ENCODE peak calls at places on chromosomes 11 and 22, in five cellular contexts. V is tibial nerve; D is stimulated activated CD8-positive, alpha-beta memory T cell treated with anti-CD3 and anti-CD28 coated beads, Interleukin-15, amount 100 ng/mL, for 1 hour; A is endothelial cell; X is NCI-H345. J is an unnamed sample.

GRCh38 chr11:85028329-85029101 is 598.6 kb downstream of the DLG2 start:
- DNase-seq in V (no peak), D (no peak), A (no peak), X (no peak), J (no peak)

GRCh38 chr11:133531971-133532651 is at the start of gene OPCML:
- DNase-seq in V (no peak), D (no peak), A (peak; percentile 17), X (peak; percentile 22), J (no peak)

GRCh38 chr11:6625832-6626420 is 6.7 kb upstream of the TPP1 start:
- DNase-seq in V (no peak), D (no peak), A (no peak), X (no peak), J (no peak)

GRCh38 chr22:38697055-38697980 is 3.4 kb downstream of the JOSD1 start:
- DNase-seq in V (no peak), D (no peak), A (no peak), X (no peak), J (peak; percentile 27)

GRCh38 chr11:31641477-31642062 is 132.0 kb downstream of the ELP4 start:
- DNase-seq in V (no peak), D (no peak), A (peak; percentile 53), X (peak; percentile 56), J (peak; percentile 3)

GRCh38 chr22:25704701-25705100 is 37.3 kb upstream of the MYO18B start:
- DNase-seq in V (no peak), D (no peak), A (no peak), X (no peak), J (no peak)

GRCh38 chr22:20170170-20170569 is 19.3 kb upstream of the CCDC188 start:
- DNase-seq in V (no peak), D (no peak), A (no peak), X (no peak), J (no peak)

GRCh38 chr11:126137146-126137545 is 74.3 kb downstream of the RPUSD4 start:
- DNase-seq in V (no peak), D (no peak), A (no peak), X (no peak), J (no peak)

GRCh38 chr22:29093980-29094379 is 21.1 kb downstream of the KREMEN1 start:
- DNase-seq in V (peak; percentile 36), D (no peak), A (no peak), X (no peak), J (no peak)

GRCh38 chr11:11444027-11444799 is 91.2 kb upstream of the CSNK2A3 start:
- DNase-seq in V (no peak), D (no peak), A (no peak), X (no peak), J (no peak)

GRCh38 chr11:40291304-40292100 is 1168.0 kb downstream of the LRRC4C start:
- DNase-seq in V (no peak), D (no peak), A (no peak), X (no peak), J (no peak)

GRCh38 chr11:131685206-131685605 is 314.8 kb downstream of the NTM start:
- DNase-seq in V (no peak), D (no peak), A (no peak), X (no peak), J (no peak)

GRCh38 chr22:39908737-39909136 is 7.9 kb downstream of the GRAP2 start:
- DNase-seq in V (no peak), D (no peak), A (no peak), X (no peak), J (no peak)

J was measured in HuH-7.5.